ENCODE peak calls at places on chromosomes 2 and 18, in seven cellular contexts. V, A, Y, J, D, Q and C are unnamed samples.

GRCh38 chr2:101205521-101205998 is 47.1 kb upstream of the CNOT11 start:
- DNase-seq in D (peak; percentile 66), A (peak; percentile 60), J (peak; percentile 56), V (no peak), Y (peak; percentile 53), Q (peak; percentile 57), C (peak; percentile 50)

GRCh38 chr2:185891403-185891802 is 152.8 kb downstream of the FSIP2 start:
- DNase-seq in J (no peak), D (no peak), Q (no peak), V (no peak), Y (no peak), A (no peak), C (no peak)

GRCh38 chr2:30385327-30385726 is 61.7 kb upstream of the LCLAT1 start:
- DNase-seq in Y (no peak), A (peak; percentile 21), Q (no peak), V (no peak), D (no peak), J (no peak), C (no peak)

GRCh38 chr18:43888601-43889000 is 611.3 kb upstream of the SYT4 start:
- DNase-seq in J (no peak), A (no peak), D (no peak), Q (no peak), Y (no peak), V (no peak), C (no peak)

GRCh38 chr2:60992985-60993392 is 24.5 kb upstream of the PEX13 start:
- DNase-seq in D (no peak), Y (no peak), J (peak; percentile 94), V (no peak), A (no peak), Q (peak; percentile 72), C (no peak)

GRCh38 chr18:11412790-11413189 is 196.6 kb upstream of the SLC35G4 start:
- DNase-seq in Q (no peak), D (no peak), A (no peak), J (no peak), Y (no peak), V (no peak), C (no peak)

GRCh38 chr2:106070181-106070580 is 123.9 kb downstream of the UXS1 start:
- DNase-seq in D (no peak), Q (no peak), V (no peak), Y (no peak), A (no peak), J (no peak), C (no peak)

GRCh38 chr18:48208432-48208948 is 200.7 kb downstream of the ZBTB7C start:
- DNase-seq in D (no peak), Q (no peak), A (no peak), J (no peak), Y (no peak), V (no peak), C (no peak)

GRCh38 chr2:66845307-66845706 is 410.4 kb downstream of the MEIS1 start:
- DNase-seq in Q (no peak), A (no peak), V (no peak), J (peak; percentile 92), Y (no peak), D (no peak), C (no peak)

GRCh38 chr2:18552351-18553077 is 7.9 kb downstream of the RDH14 start:
- DNase-seq in A (no peak), Y (no peak), D (no peak), Q (no peak), J (no peak), V (no peak), C (no peak)

GRCh38 chr2:149525323-149525722 is 62.3 kb downstream of the MMADHC start:
- DNase-seq in Q (no peak), V (no peak), D (no peak), A (no peak), Y (no peak), J (no peak), C (no peak)

GRCh38 chr2:222655406-222655747 is 515 bp downstream of the FARSB start:
- DNase-seq in J (peak; percentile 83), V (no peak), Q (peak; percentile 21), D (peak; percentile 42), A (no peak), Y (no peak), C (peak; percentile 46)

GRCh38 chr2:61707984-61708852 is 145.6 kb downstream of the FAM161A start:
- DNase-seq in V (no peak), A (no peak), Y (no peak), J (no peak), Q (peak; percentile 80), D (peak; percentile 99), C (no peak)

GRCh38 chr2:196239622-196240587 is 68.5 kb upstream of the STK17B start:
- DNase-seq in D (no peak), V (no peak), J (peak; percentile 93), Q (peak; percentile 61), Y (peak; percentile 84), A (peak; percentile 76), C (peak; percentile 79)